ENCODE peak calls at places on chromosomes 3 and 15, in four cellular contexts. B, I, O and K are unnamed samples.

GRCh38 chr3:171385086-171385485 is 75.1 kb downstream of the TNIK start:
- DNase-seq in B (no peak), I (no peak), O (no peak), K (no peak)

GRCh38 chr3:38471260-38471857 is 17.7 kb downstream of the ACVR2B start:
- DNase-seq in B (no peak), I (no peak), O (peak; percentile 58), K (no peak)

GRCh38 chr3:134618986-134619615 is 31.7 kb downstream of the KY start:
- DNase-seq in B (peak; percentile 33), I (no peak), O (no peak), K (no peak)

GRCh38 chr15:71610991-71611720 is 199.2 kb upstream of the NR2E3 start:
- DNase-seq in B (no peak), I (no peak), O (no peak), K (no peak)

GRCh38 chr15:26550880-26551279 is 222.0 kb downstream of the GABRB3 start:
- DNase-seq in B (no peak), I (no peak), O (no peak), K (no peak)

GRCh38 chr15:64845826-64846225 is 4.1 kb downstream of the PLEKHO2 start:
- DNase-seq in B (no peak), I (no peak), O (no peak), K (no peak)

GRCh38 chr3:114496021-114496434 is 202.2 kb downstream of the TIGIT start:
- DNase-seq in B (no peak), I (no peak), O (peak; percentile 10), K (no peak)

GRCh38 chr3:44729384-44729910 is at the start of gene ZNF501:
- DNase-seq in B (peak; percentile 86), I (peak; percentile 75), O (peak; percentile 90), K (peak; percentile 49)

GRCh38 chr3:29746163-29746562 is 465.3 kb downstream of the RBMS3 start:
- DNase-seq in B (no peak), I (no peak), O (no peak), K (no peak)

GRCh38 chr3:184062637-184063036 is 9.8 kb downstream of the HTR3C start:
- DNase-seq in B (no peak), I (no peak), O (no peak), K (no peak)

GRCh38 chr15:44029940-44030568 is 165.0 kb downstream of the FRMD5 start:
- DNase-seq in B (no peak), I (no peak), O (no peak), K (no peak)

GRCh38 chr3:15295506-15295905 is 36.9 kb downstream of the SH3BP5 start:
- DNase-seq in B (no peak), I (no peak), O (no peak), K (no peak)

GRCh38 chr15:70556376-70556775 is 207.0 kb downstream of the UACA start:
- DNase-seq in B (peak; percentile 39), I (no peak), O (no peak), K (no peak)

GRCh38 chr15:33907326-33907725 is 61.0 kb upstream of the CHRM5 start:
- DNase-seq in B (no peak), I (no peak), O (no peak), K (no peak)

GRCh38 chr3:50258979-50259378 is 10.0 kb upstream of the SEMA3B start:
- DNase-seq in B (no peak), I (no peak), O (no peak), K (no peak)

GRCh38 chr3:50260027-50260941 is 8.7 kb upstream of the SEMA3B start:
- DNase-seq in B (peak; percentile 97), I (peak; percentile 100), O (peak; percentile 91), K (peak; percentile 100)

GRCh38 chr3:50260942-50261441 is 8.0 kb upstream of the SEMA3B start:
- DNase-seq in B (no peak), I (no peak), O (no peak), K (no peak)

GRCh38 chr3:50257990-50258389 is 11.0 kb upstream of the SEMA3B start:
- DNase-seq in B (no peak), I (no peak), O (no peak), K (no peak)

DNA sequence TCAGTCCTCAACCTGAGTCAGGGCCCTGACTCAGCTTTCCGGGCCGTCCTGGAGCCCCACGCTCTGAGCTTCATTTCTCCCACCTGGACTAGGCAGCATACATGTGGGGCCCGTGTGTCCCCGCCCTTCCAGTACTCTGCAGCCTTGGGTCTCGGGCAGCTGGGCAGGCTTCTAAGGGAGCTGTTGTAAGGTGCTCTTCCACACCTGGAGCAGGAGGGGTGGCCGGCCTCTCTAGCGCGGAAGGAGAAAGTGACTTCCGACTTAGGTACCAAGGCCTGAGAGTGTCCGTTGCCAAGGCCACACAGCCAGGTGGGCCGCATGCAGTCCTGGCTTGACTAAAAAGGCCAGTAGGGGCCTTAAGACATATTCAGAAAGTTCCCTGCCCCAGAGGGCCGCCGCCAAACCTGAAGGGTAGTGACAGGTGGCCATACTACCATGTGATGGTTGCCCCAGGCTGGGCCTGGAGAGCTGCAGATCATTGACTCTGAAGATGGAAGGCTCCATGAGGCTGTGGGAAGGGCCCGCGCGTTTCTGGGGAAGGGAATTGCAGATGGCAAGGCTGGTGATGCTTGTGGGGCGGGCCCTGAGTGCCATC is 9.4 kb upstream of the SEMA3B start:
- DNase-seq in B (no peak), I (no peak), O (no peak), K (no peak)
- TF ChIP-seq POLR2A in B (no peak), I (no peak), O (no peak), K (no peak)

DNA sequence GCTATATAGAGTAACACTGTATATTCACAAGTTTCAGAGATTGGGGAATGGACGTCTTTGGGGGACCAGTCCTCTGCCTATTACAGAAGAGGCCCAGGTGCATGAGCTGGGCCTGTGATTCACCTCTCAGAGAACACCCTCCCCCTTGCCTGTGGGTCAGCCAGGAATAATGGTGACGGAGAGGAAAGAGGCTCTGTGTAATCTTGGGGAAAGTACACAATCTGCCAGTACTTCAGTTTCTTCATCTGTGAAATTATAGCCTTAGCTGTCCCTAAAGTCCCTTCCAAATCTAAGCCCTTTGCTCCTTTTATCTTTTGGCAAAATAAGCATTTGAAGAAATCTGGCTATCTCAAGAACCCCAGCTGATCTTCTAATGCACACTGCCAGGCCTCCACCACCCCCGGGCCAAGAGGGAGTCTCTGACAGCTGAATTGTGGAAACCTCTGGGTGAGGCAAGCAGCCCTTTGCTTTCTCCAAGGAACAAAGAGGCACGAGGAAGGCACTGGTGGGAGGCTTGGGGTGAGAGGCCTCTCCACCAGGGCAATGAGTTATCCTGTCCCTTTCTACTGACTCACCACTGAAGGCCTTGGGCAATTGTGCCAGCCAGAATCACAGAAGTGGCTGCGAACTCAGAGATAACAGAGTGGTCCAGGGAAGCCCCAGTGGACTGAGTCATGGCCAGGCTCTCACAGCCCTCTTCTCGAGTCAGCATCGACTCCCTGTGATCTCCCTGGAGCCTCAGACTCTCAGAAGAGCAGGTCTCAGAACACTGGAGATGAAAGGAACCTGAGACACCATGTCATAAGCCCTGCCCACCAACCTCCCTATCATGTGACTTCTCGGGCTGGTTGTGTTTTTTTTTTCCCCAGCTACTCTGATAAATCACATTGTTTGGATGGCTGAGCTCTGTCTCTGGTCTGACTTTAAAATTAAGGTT is 31.8 kb downstream of the CCNL1 start:
- DNase-seq in B (no peak), I (no peak), O (peak; percentile 78), K (no peak)
- TF ChIP-seq TAF1 in B (no peak), I (no peak), O (no peak), K (no peak)

GRCh38 chr3:73513260-73513659 is 111.5 kb downstream of the PDZRN3 start:
- DNase-seq in B (no peak), I (no peak), O (peak; percentile 86), K (no peak)
- TF ChIP-seq POLR2AphosphoS5 in B (no peak), I (no peak), O (no peak), K (no peak)

GRCh38 chr3:156535798-156536197 is 19.1 kb downstream of the SSR3 start:
- DNase-seq in B (no peak), I (no peak), O (no peak), K (no peak)
- TF ChIP-seq POLR2A in B (no peak), I (no peak), O (no peak), K (no peak)

GRCh38 chr3:169169340-169169963 is 494.1 kb downstream of the MECOM start:
- DNase-seq in B (no peak), I (no peak), O (no peak), K (no peak)

GRCh38 chr3:169173231-169173630 is 490.3 kb downstream of the MECOM start:
- DNase-seq in B (no peak), I (no peak), O (no peak), K (no peak)

GRCh38 chr3:169172535-169172934 is 491.0 kb downstream of the MECOM start:
- DNase-seq in B (no peak), I (no peak), O (no peak), K (no peak)

GRCh38 chr3:169171739-169172138 is 491.8 kb downstream of the MECOM start:
- DNase-seq in B (no peak), I (no peak), O (no peak), K (no peak)

DNA sequence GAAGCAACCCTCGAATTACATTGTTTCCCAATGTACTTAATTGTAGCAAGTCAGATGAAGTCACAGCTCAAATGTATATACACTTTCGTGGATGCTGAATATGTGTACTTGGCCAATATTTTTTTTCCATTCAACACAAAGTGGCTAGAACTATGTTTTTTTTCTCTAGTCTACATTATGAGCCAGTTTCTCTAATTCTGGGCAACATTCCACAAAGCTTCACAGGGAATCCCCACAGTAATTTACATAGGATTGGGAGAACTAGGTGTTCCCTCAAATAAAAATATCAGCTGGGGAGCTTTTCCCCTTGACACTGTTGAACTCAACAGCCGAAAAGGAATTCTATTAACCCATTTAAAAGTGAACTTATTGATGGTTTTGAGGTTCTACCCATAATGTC is 493.1 kb downstream of the MECOM start:
- DNase-seq in B (no peak), I (no peak), O (no peak), K (no peak)
- TF ChIP-seq TAF1 in B (no peak), I (no peak), O (no peak), K (no peak)

GRCh38 chr3:46065294-46065705 is 38.0 kb upstream of the XCR1 start:
- DNase-seq in B (no peak), I (no peak), O (no peak), K (no peak)
- TF ChIP-seq POLR2AphosphoS5 in B (no peak), I (no peak), O (no peak), K (no peak)

DNA sequence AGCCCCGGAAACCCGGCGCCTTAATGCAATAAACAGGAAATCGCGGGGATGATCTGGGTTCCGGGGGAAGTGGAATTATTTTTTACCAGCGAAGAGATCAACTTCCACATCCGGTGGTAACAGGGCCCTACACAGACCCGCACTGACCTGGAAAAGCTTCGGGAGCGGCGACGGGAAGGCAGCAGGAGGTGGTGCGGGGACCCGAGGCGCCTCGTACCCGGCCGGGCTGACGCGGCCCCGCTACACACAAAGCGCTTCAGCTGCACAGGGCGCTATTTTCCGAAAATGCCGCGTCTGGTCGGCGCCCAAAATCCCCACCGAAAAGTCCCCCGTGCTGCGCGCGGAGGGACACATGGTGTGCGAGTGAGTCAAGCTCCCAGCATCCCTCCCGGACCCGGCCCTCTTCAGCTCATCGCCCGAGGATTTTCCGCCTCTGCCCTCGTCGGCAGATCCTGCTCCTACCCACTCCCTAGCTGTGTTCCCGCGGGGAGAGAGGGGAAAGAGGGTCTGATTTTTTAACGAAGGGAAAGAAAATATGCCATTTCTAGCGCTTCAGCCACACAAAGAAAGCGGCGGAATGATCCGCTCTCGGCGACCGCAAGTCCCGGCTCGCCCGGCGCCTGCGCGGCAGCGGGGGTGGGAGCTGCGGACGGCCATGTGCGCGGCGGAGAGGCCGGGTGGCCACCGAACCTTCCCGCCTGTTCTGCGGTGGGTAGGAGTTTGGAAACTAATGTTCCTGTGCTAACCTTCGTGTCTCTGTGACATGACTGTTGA is at the start of gene GABPB1:
- DNase-seq in B (peak; percentile 90), I (peak; percentile 66), O (peak; percentile 87), K (peak; percentile 71)
- TF ChIP-seq POLR2A in B (peak; percentile 86), I (peak; percentile 92), O (peak; percentile 87), K (peak; percentile 91)